ENCODE peak calls at places on chromosomes 2 and 18, in eight cellular contexts. P is GM18507; U is endothelial cell; A is cardiac fibroblast; Y is stimulated activated CD4-positive, alpha-beta T cell treated with anti-CD3 and anti-CD28 coated beads, Interleukin-1b, Interleukin-23, amount 100 ng/mL, for 1 hour; H is NCI-H2029; D is body of pancreas; K is B cell. W is an unnamed sample.

GRCh38 chr2:63058742-63059433 is 8.3 kb downstream of the OTX1 start:
- DNase-seq in H (no peak), U (peak), D (peak), Y (no peak), A (no peak), P (no peak), K (peak), W (no peak)

GRCh38 chr2:72822794-72823193 is 3.0 kb downstream of the EXOC6B start:
- DNase-seq in H (no peak), P (no peak), D (no peak), Y (no peak), A (no peak), K (no peak), U (no peak), W (no peak)

GRCh38 chr2:190023860-190024259 is 38.7 kb downstream of the MSTN start:
- DNase-seq in D (no peak), H (peak), K (peak), P (no peak), U (peak), Y (no peak), A (peak), W (no peak)

GRCh38 chr2:28348921-28349320 is 43.7 kb upstream of the FOSL2 start:
- DNase-seq in K (no peak), D (no peak), H (no peak), Y (no peak), U (no peak), P (no peak), A (no peak), W (no peak)

GRCh38 chr2:134463726-134464076 is 209.8 kb downstream of the MGAT5 start:
- DNase-seq in P (no peak), K (no peak), H (no peak), Y (no peak), U (no peak), D (no peak), A (no peak), W (no peak)

GRCh38 chr2:101972621-101973434 is 18.9 kb upstream of the IL1R2 start:
- DNase-seq in D (no peak), H (no peak), A (peak), P (no peak), U (no peak), Y (no peak), K (no peak), W (no peak)

GRCh38 chr2:219619235-219619634 is 8.2 kb upstream of the SLC4A3 start:
- DNase-seq in P (no peak), D (no peak), U (no peak), Y (no peak), K (no peak), A (no peak), H (no peak), W (no peak)

GRCh38 chr18:30280861-30281470 is 761.6 kb downstream of the DSC3 start:
- DNase-seq in P (no peak), H (peak), A (peak), Y (no peak), U (peak), K (no peak), D (peak), W (no peak)

GRCh38 chr2:56912490-56912889 is 728.7 kb downstream of the CCDC85A start:
- DNase-seq in A (no peak), Y (no peak), K (no peak), D (no peak), P (no peak), H (no peak), U (no peak), W (no peak)

GRCh38 chr2:152047826-152048476 is 50.9 kb downstream of the CACNB4 start:
- DNase-seq in K (no peak), H (no peak), P (no peak), Y (no peak), A (no peak), D (no peak), U (no peak), W (no peak)

GRCh38 chr2:137748533-137748932 is 215.7 kb upstream of the HNMT start:
- DNase-seq in H (no peak), D (no peak), A (no peak), Y (no peak), K (no peak), P (no peak), U (no peak), W (no peak)

W was measured in GM12864.